ENCODE peak calls at places on chromosomes 13 and 19, in six cellular contexts. Y is activated T-helper 1 cell treated with anti-CD3 and anti-CD28 coated beads, Interleukin-2, amount 50 U/mL, for 16 hours; J is CD8-positive, alpha-beta T cell; M is DMS 273 treated with DMSO at 0.1 percent for 48 hours; A is bronchial epithelial cell; D is GM13976. I is an unnamed sample.

GRCh38 chr19:4278460-4278901 is 585 bp upstream of the SHD start:
- DNase-seq in Y (no peak), J (no peak), M (peak; percentile 45), A (no peak), D (no peak), I (no peak)

GRCh38 chr19:45440873-45441654 is 17.3 kb upstream of the ERCC1 start:
- DNase-seq in Y (no peak), J (no peak), M (no peak), A (no peak), D (no peak), I (no peak)

GRCh38 chr19:31264379-31264778 is 84.9 kb downstream of the TSHZ3 start:
- DNase-seq in Y (no peak), J (no peak), M (no peak), A (no peak), D (no peak), I (no peak)

GRCh38 chr19:57355916-57356315 is 4.8 kb downstream of the ZNF304 start:
- DNase-seq in Y (no peak), J (no peak), M (no peak), A (no peak), D (no peak), I (no peak)

GRCh38 chr13:100789481-100789880 is 114.9 kb upstream of the TMTC4 start:
- DNase-seq in Y (no peak), J (no peak), M (no peak), A (peak; percentile 8), D (no peak), I (no peak)

GRCh38 chr13:113816248-113816924 is 47.5 kb downstream of the GAS6 start:
- DNase-seq in Y (no peak), J (peak; percentile 61), M (no peak), A (no peak), D (no peak), I (no peak)

GRCh38 chr13:95497307-95497943 is 55.1 kb upstream of the CLDN10 start:
- DNase-seq in Y (no peak), J (no peak), M (no peak), A (no peak), D (no peak), I (peak; percentile 23)

GRCh38 chr19:48992571-48993174 is 436 bp downstream of the GYS1 start:
- DNase-seq in Y (no peak), J (no peak), M (no peak), A (peak; percentile 12), D (no peak), I (no peak)

GRCh38 chr13:25213716-25214115 is 41.6 kb upstream of the AMER2 start:
- DNase-seq in Y (no peak), J (no peak), M (no peak), A (peak; percentile 75), D (no peak), I (no peak)

GRCh38 chr19:41116261-41116660 is 2.0 kb downstream of the CYP2F1 start:
- DNase-seq in Y (no peak), J (no peak), M (no peak), A (no peak), D (no peak), I (no peak)

GRCh38 chr13:94419304-94419943 is 60.1 kb downstream of the DCT start:
- DNase-seq in Y (peak; percentile 3), J (no peak), M (no peak), A (peak; percentile 87), D (no peak), I (no peak)

GRCh38 chr13:96821381-96821780 is 172.9 kb downstream of the OXGR1 start:
- DNase-seq in Y (no peak), J (no peak), M (no peak), A (peak; percentile 22), D (no peak), I (no peak)

GRCh38 chr13:65605386-65605785 is 1624.8 kb downstream of the PCDH9 start:
- DNase-seq in Y (no peak), J (no peak), M (no peak), A (no peak), D (no peak), I (no peak)

GRCh38 chr13:21047087-21047486 is 14.3 kb downstream of the LATS2 start:
- DNase-seq in Y (no peak), J (no peak), M (no peak), A (no peak), D (no peak), I (no peak)

GRCh38 chr13:62250501-62251175 is 835.0 kb upstream of the PCDH20 start:
- DNase-seq in Y (no peak), J (no peak), M (no peak), A (peak; percentile 0), D (no peak), I (no peak)

GRCh38 chr19:44890366-44891015 is 563 bp upstream of the TOMM40 start:
- DNase-seq in Y (no peak), J (peak; percentile 100), M (peak; percentile 100), A (peak; percentile 99), D (peak; percentile 93), I (peak; percentile 100)

GRCh38 chr19:58182577-58182988 is 278 bp upstream of the ZNF274 start:
- DNase-seq in Y (peak; percentile 72), J (no peak), M (no peak), A (no peak), D (peak; percentile 96), I (no peak)

GRCh38 chr19:46495789-46496099 is at the start of gene PNMA8B:
- DNase-seq in Y (no peak), J (no peak), M (peak; percentile 7), A (peak; percentile 78), D (no peak), I (no peak)

GRCh38 chr13:48976677-48977625 is 1.2 kb downstream of the FNDC3A start:
- DNase-seq in Y (no peak), J (no peak), M (peak; percentile 58), A (peak; percentile 55), D (no peak), I (no peak)

GRCh38 chr13:40974460-40975407 is 44.4 kb downstream of the ELF1 start:
- DNase-seq in Y (no peak), J (no peak), M (peak; percentile 4), A (peak; percentile 68), D (no peak), I (no peak)

GRCh38 chr19:17933414-17934129 is 757 bp downstream of the CCDC124 start:
- DNase-seq in Y (no peak), J (no peak), M (no peak), A (peak; percentile 90), D (no peak), I (no peak)

GRCh38 chr19:41001243-41001971 is 10.3 kb downstream of the CYP2B6 start:
- DNase-seq in Y (no peak), J (no peak), M (no peak), A (no peak), D (no peak), I (no peak)

I was measured in breast epithelium.